ENCODE peak calls at places on chromosome 10, in five cellular contexts. U is psoas muscle; Y is NCI-H1436; K is activated CD4-positive, alpha-beta T cell treated with anti-CD3 and anti-CD28 coated beads, Interleukin-2, amount 50 U/mL, for 48 hours; D is EH. P is an unnamed sample.

GRCh38 chr10:124346831-124347230 is 71.9 kb downstream of the OAT start:
- DNase-seq in K (no peak), D (no peak), U (no peak), Y (no peak), P (no peak)

GRCh38 chr10:100923580-100923979 is 10.8 kb downstream of the SLF2 start:
- DNase-seq in K (no peak), D (peak), U (no peak), Y (no peak), P (no peak)

GRCh38 chr10:130928306-130928705 is 383.2 kb downstream of the TCERG1L start:
- DNase-seq in K (no peak), U (no peak), Y (no peak), D (no peak), P (no peak)

GRCh38 chr10:48498940-48499510 is 105.8 kb downstream of the ARHGAP22 start:
- DNase-seq in D (no peak), Y (no peak), U (no peak), K (no peak), P (no peak)

GRCh38 chr10:5314866-5315265 is 49.9 kb upstream of the UCN3 start:
- DNase-seq in U (no peak), D (no peak), Y (peak), K (no peak), P (no peak)

GRCh38 chr10:122441961-122442360 is 12.5 kb upstream of the ARMS2 start:
- DNase-seq in D (peak), Y (no peak), U (no peak), K (no peak), P (peak)

GRCh38 chr10:116545756-116546155 is at the start of gene PNLIP:
- DNase-seq in D (no peak), U (no peak), K (no peak), Y (no peak), P (no peak)

GRCh38 chr10:104326991-104327610 is 11.2 kb downstream of the ITPRIP start:
- DNase-seq in U (no peak), Y (no peak), D (no peak), K (no peak), P (peak)

GRCh38 chr10:122495406-122496340 is 34.3 kb downstream of the HTRA1 start:
- DNase-seq in Y (no peak), K (no peak), U (no peak), D (peak), P (peak)

GRCh38 chr10:78419481-78420265 is 386.0 kb downstream of the RPS24 start:
- DNase-seq in D (no peak), U (no peak), K (no peak), Y (no peak), P (no peak)

GRCh38 chr10:43121444-43121843 is 16.8 kb upstream of the CSGALNACT2 start:
- DNase-seq in D (no peak), Y (peak), U (peak), K (no peak), P (peak)

GRCh38 chr10:42941245-42941644 is 135.6 kb upstream of the RET start:
- DNase-seq in Y (no peak), K (no peak), U (no peak), D (no peak), P (no peak)

GRCh38 chr10:42475168-42476098 is 162.9 kb downstream of the ZNF33B start:
- DNase-seq in U (no peak), Y (no peak), D (peak), K (peak), P (peak)

GRCh38 chr10:90718185-90718584 is 139.7 kb downstream of the HTR7 start:
- DNase-seq in Y (no peak), U (no peak), D (peak), K (no peak), P (peak)

GRCh38 chr10:33901166-33901565 is 566.7 kb upstream of the NRP1 start:
- DNase-seq in Y (no peak), D (peak), K (no peak), U (no peak), P (peak)

GRCh38 chr10:125396651-125397050 is 236.3 kb upstream of the CTBP2 start:
- DNase-seq in K (no peak), Y (no peak), D (peak), U (no peak), P (peak)

GRCh38 chr10:29309465-29309864 is 20.6 kb downstream of the LYZL1 start:
- DNase-seq in Y (no peak), K (no peak), U (no peak), D (no peak), P (no peak)

GRCh38 chr10:97537186-97537869 is 35.3 kb upstream of the ANKRD2 start:
- DNase-seq in U (no peak), Y (no peak), D (no peak), K (no peak), P (no peak)

GRCh38 chr10:117946525-117947070 is 100.1 kb downstream of the RAB11FIP2 start:
- DNase-seq in Y (no peak), U (no peak), D (peak), K (no peak), P (peak)

GRCh38 chr10:124741281-124741921 is 2.8 kb downstream of the FAM53B start:
- DNase-seq in K (peak), Y (peak), U (peak), D (peak), P (peak)

GRCh38 chr10:119398996-119399395 is 143.5 kb downstream of the RGS10 start:
- DNase-seq in D (peak), K (no peak), U (peak), Y (no peak), P (no peak)

GRCh38 chr10:126519188-126519587 is 130.9 kb upstream of the ADAM12 start:
- DNase-seq in K (no peak), U (no peak), D (no peak), Y (no peak), P (peak)

GRCh38 chr10:102553771-102554170 is 50.0 kb downstream of the SUFU start:
- DNase-seq in U (no peak), D (no peak), K (no peak), Y (no peak), P (no peak)

GRCh38 chr10:5977471-5978370 is at the start of gene IL15RA:
- DNase-seq in K (peak), Y (no peak), U (peak), D (peak), P (peak)

GRCh38 chr10:13633689-13634088 is 46.9 kb downstream of the PRPF18 start:
- DNase-seq in Y (no peak), D (peak), K (no peak), U (peak), P (peak)

GRCh38 chr10:106401967-106402366 is 762.5 kb downstream of the SORCS1 start:
- DNase-seq in Y (no peak), D (no peak), U (no peak), K (no peak), P (no peak)